ENCODE peak calls at places on chromosome 18, in eight cellular contexts. One of them, this sample, is unnamed.

GRCh38 chr18:60053747-60054304 is 154.0 kb downstream of the PMAIP1 start:
- DNase-seq in mesendoderm: peak; percentile 84
- DNase-seq in CD4-positive, CD25-positive, alpha-beta regulatory T cell: no peak
- DNase-seq in left lung: no peak
- DNase-seq in cardiac muscle cell: peak; percentile 76
- DNase-seq in H9: peak; percentile 35
- DNase-seq in PC-3: peak; percentile 100
- DNase-seq in spleen: no peak
- DNase-seq in this sample: no peak

GRCh38 chr18:12882416-12882815 is 1.6 kb downstream of the PTPN2 start:
- DNase-seq in mesendoderm: no peak
- DNase-seq in CD4-positive, CD25-positive, alpha-beta regulatory T cell: no peak
- DNase-seq in left lung: no peak
- DNase-seq in cardiac muscle cell: no peak
- DNase-seq in H9: no peak
- DNase-seq in PC-3: peak; percentile 14
- DNase-seq in spleen: no peak
- DNase-seq in this sample: no peak

GRCh38 chr18:44466997-44467396 is 213.7 kb upstream of the SETBP1 start:
- DNase-seq in mesendoderm: no peak
- DNase-seq in CD4-positive, CD25-positive, alpha-beta regulatory T cell: no peak
- DNase-seq in left lung: no peak
- DNase-seq in cardiac muscle cell: no peak
- DNase-seq in H9: no peak
- DNase-seq in PC-3: no peak
- DNase-seq in spleen: no peak
- DNase-seq in this sample: no peak

GRCh38 chr18:54392621-54393023 is 34.9 kb downstream of the C18orf54 start:
- DNase-seq in mesendoderm: peak; percentile 74
- DNase-seq in CD4-positive, CD25-positive, alpha-beta regulatory T cell: peak; percentile 75
- DNase-seq in left lung: no peak
- DNase-seq in cardiac muscle cell: peak; percentile 82
- DNase-seq in H9: no peak
- DNase-seq in PC-3: peak; percentile 90
- DNase-seq in spleen: no peak
- DNase-seq in this sample: no peak

GRCh38 chr18:54222922-54223567 is 1.4 kb downstream of the MBD2 start:
- DNase-seq in mesendoderm: peak; percentile 37
- DNase-seq in CD4-positive, CD25-positive, alpha-beta regulatory T cell: peak; percentile 81
- DNase-seq in left lung: no peak
- DNase-seq in cardiac muscle cell: no peak
- DNase-seq in H9: no peak
- DNase-seq in PC-3: no peak
- DNase-seq in spleen: no peak
- DNase-seq in this sample: peak; percentile 23

GRCh38 chr18:31819106-31819924 is 58.6 kb upstream of the SLC25A52 start:
- DNase-seq in mesendoderm: peak; percentile 90
- DNase-seq in CD4-positive, CD25-positive, alpha-beta regulatory T cell: peak; percentile 43
- DNase-seq in left lung: no peak
- DNase-seq in cardiac muscle cell: peak; percentile 75
- DNase-seq in H9: peak; percentile 58
- DNase-seq in PC-3: peak; percentile 48
- DNase-seq in spleen: no peak
- DNase-seq in this sample: peak; percentile 12

GRCh38 chr18:35089918-35090550 is 48.8 kb downstream of the MAPRE2 start:
- DNase-seq in mesendoderm: peak; percentile 4
- DNase-seq in CD4-positive, CD25-positive, alpha-beta regulatory T cell: no peak
- DNase-seq in left lung: no peak
- DNase-seq in cardiac muscle cell: no peak
- DNase-seq in H9: no peak
- DNase-seq in PC-3: no peak
- DNase-seq in spleen: no peak
- DNase-seq in this sample: no peak

GRCh38 chr18:76419811-76420210 is 75.2 kb downstream of the ZNF516 start:
- DNase-seq in mesendoderm: no peak
- DNase-seq in CD4-positive, CD25-positive, alpha-beta regulatory T cell: no peak
- DNase-seq in left lung: no peak
- DNase-seq in cardiac muscle cell: no peak
- DNase-seq in H9: no peak
- DNase-seq in PC-3: no peak
- DNase-seq in spleen: no peak
- DNase-seq in this sample: no peak

GRCh38 chr18:10525563-10526210 is at the start of gene NAPG:
- DNase-seq in mesendoderm: peak; percentile 96
- DNase-seq in CD4-positive, CD25-positive, alpha-beta regulatory T cell: peak; percentile 96
- DNase-seq in left lung: peak; percentile 93
- DNase-seq in cardiac muscle cell: peak; percentile 97
- DNase-seq in H9: peak; percentile 93
- DNase-seq in PC-3: peak; percentile 93
- DNase-seq in spleen: peak; percentile 97
- DNase-seq in this sample: peak; percentile 78

GRCh38 chr18:2108581-2108980 is 462.7 kb downstream of the METTL4 start:
- DNase-seq in mesendoderm: peak; percentile 84
- DNase-seq in CD4-positive, CD25-positive, alpha-beta regulatory T cell: no peak
- DNase-seq in left lung: no peak
- DNase-seq in cardiac muscle cell: no peak
- DNase-seq in H9: no peak
- DNase-seq in PC-3: peak; percentile 58
- DNase-seq in spleen: no peak
- DNase-seq in this sample: no peak

GRCh38 chr18:8341481-8342230 is 267.6 kb upstream of the RAB12 start:
- DNase-seq in mesendoderm: peak; percentile 25
- DNase-seq in CD4-positive, CD25-positive, alpha-beta regulatory T cell: no peak
- DNase-seq in left lung: no peak
- DNase-seq in cardiac muscle cell: peak; percentile 74
- DNase-seq in H9: no peak
- DNase-seq in PC-3: peak; percentile 75
- DNase-seq in spleen: no peak
- DNase-seq in this sample: peak; percentile 45

GRCh38 chr18:62863629-62864028 is 148.3 kb downstream of the PHLPP1 start:
- DNase-seq in mesendoderm: peak; percentile 78
- DNase-seq in CD4-positive, CD25-positive, alpha-beta regulatory T cell: no peak
- DNase-seq in left lung: no peak
- DNase-seq in cardiac muscle cell: no peak
- DNase-seq in H9: no peak
- DNase-seq in PC-3: peak; percentile 93
- DNase-seq in spleen: no peak
- DNase-seq in this sample: no peak

GRCh38 chr18:70417847-70418246 is 129.0 kb downstream of the SOCS6 start:
- DNase-seq in mesendoderm: no peak
- DNase-seq in CD4-positive, CD25-positive, alpha-beta regulatory T cell: no peak
- DNase-seq in left lung: no peak
- DNase-seq in cardiac muscle cell: no peak
- DNase-seq in H9: no peak
- DNase-seq in PC-3: no peak
- DNase-seq in spleen: no peak
- DNase-seq in this sample: no peak

GRCh38 chr18:9856097-9856496 is 29.7 kb upstream of the TXNDC2 start:
- DNase-seq in mesendoderm: no peak
- DNase-seq in CD4-positive, CD25-positive, alpha-beta regulatory T cell: no peak
- DNase-seq in left lung: no peak
- DNase-seq in cardiac muscle cell: no peak
- DNase-seq in H9: no peak
- DNase-seq in PC-3: no peak
- DNase-seq in spleen: no peak
- DNase-seq in this sample: no peak

GRCh38 chr18:7733642-7734041 is 166.5 kb downstream of the PTPRM start:
- DNase-seq in mesendoderm: peak; percentile 32
- DNase-seq in CD4-positive, CD25-positive, alpha-beta regulatory T cell: no peak
- DNase-seq in left lung: no peak
- DNase-seq in cardiac muscle cell: no peak
- DNase-seq in H9: peak; percentile 70
- DNase-seq in PC-3: no peak
- DNase-seq in spleen: no peak
- DNase-seq in this sample: no peak

GRCh38 chr18:56001576-56001975 is 413.6 kb upstream of the TCF4 start:
- DNase-seq in mesendoderm: no peak
- DNase-seq in CD4-positive, CD25-positive, alpha-beta regulatory T cell: no peak
- DNase-seq in left lung: no peak
- DNase-seq in cardiac muscle cell: peak; percentile 13
- DNase-seq in H9: no peak
- DNase-seq in PC-3: no peak
- DNase-seq in spleen: no peak
- DNase-seq in this sample: no peak

GRCh38 chr18:28875059-28875458 is 698.1 kb upstream of the CDH2 start:
- DNase-seq in mesendoderm: no peak
- DNase-seq in CD4-positive, CD25-positive, alpha-beta regulatory T cell: no peak
- DNase-seq in left lung: no peak
- DNase-seq in cardiac muscle cell: no peak
- DNase-seq in H9: no peak
- DNase-seq in PC-3: no peak
- DNase-seq in spleen: no peak
- DNase-seq in this sample: no peak

GRCh38 chr18:74493689-74494088 is 2.5 kb upstream of the CNDP2 start:
- DNase-seq in mesendoderm: peak; percentile 82
- DNase-seq in CD4-positive, CD25-positive, alpha-beta regulatory T cell: peak; percentile 85
- DNase-seq in left lung: no peak
- DNase-seq in cardiac muscle cell: peak; percentile 85
- DNase-seq in H9: peak; percentile 65
- DNase-seq in PC-3: peak; percentile 69
- DNase-seq in spleen: no peak
- DNase-seq in this sample: peak; percentile 47

GRCh38 chr18:64380117-64380516 is 231.2 kb upstream of the LINC00305 start:
- DNase-seq in mesendoderm: no peak
- DNase-seq in CD4-positive, CD25-positive, alpha-beta regulatory T cell: no peak
- DNase-seq in left lung: no peak
- DNase-seq in cardiac muscle cell: no peak
- DNase-seq in H9: no peak
- DNase-seq in PC-3: no peak
- DNase-seq in spleen: no peak
- DNase-seq in this sample: no peak

GRCh38 chr18:21255211-21255610 is 13.2 kb downstream of the GREB1L start:
- DNase-seq in mesendoderm: no peak
- DNase-seq in CD4-positive, CD25-positive, alpha-beta regulatory T cell: no peak
- DNase-seq in left lung: no peak
- DNase-seq in cardiac muscle cell: no peak
- DNase-seq in H9: no peak
- DNase-seq in PC-3: no peak
- DNase-seq in spleen: no peak
- DNase-seq in this sample: no peak

GRCh38 chr18:3269900-3270299 is 8.0 kb downstream of the MYL12B start:
- DNase-seq in mesendoderm: no peak
- DNase-seq in CD4-positive, CD25-positive, alpha-beta regulatory T cell: no peak
- DNase-seq in left lung: no peak
- DNase-seq in cardiac muscle cell: no peak
- DNase-seq in H9: no peak
- DNase-seq in PC-3: no peak
- DNase-seq in spleen: no peak
- DNase-seq in this sample: no peak

GRCh38 chr18:70288171-70288850 is 534 bp upstream of the SOCS6 start:
- DNase-seq in mesendoderm: peak; percentile 57
- DNase-seq in CD4-positive, CD25-positive, alpha-beta regulatory T cell: no peak
- DNase-seq in left lung: no peak
- DNase-seq in cardiac muscle cell: peak; percentile 39
- DNase-seq in H9: peak; percentile 45
- DNase-seq in PC-3: peak; percentile 23
- DNase-seq in spleen: no peak
- DNase-seq in this sample: peak; percentile 24

GRCh38 chr18:32093523-32093922 is 1.8 kb downstream of the RNF138 start:
- DNase-seq in mesendoderm: no peak
- DNase-seq in CD4-positive, CD25-positive, alpha-beta regulatory T cell: no peak
- DNase-seq in left lung: no peak
- DNase-seq in cardiac muscle cell: no peak
- DNase-seq in H9: no peak
- DNase-seq in PC-3: peak; percentile 3
- DNase-seq in spleen: no peak
- DNase-seq in this sample: peak; percentile 18

GRCh38 chr18:57437433-57437781 is 2.2 kb downstream of the ONECUT2 start:
- DNase-seq in mesendoderm: peak; percentile 69
- DNase-seq in CD4-positive, CD25-positive, alpha-beta regulatory T cell: no peak
- DNase-seq in left lung: no peak
- DNase-seq in cardiac muscle cell: no peak
- DNase-seq in H9: peak; percentile 61
- DNase-seq in PC-3: no peak
- DNase-seq in spleen: no peak
- DNase-seq in this sample: no peak
- H3K27me3 ChIP-seq in mesendoderm: peaks cover 65% of the 10 kb centered on the region
- H3K27me3 ChIP-seq in CD4-positive, CD25-positive, alpha-beta regulatory T cell: peaks cover 32% of the 10 kb centered on the region
- H3K27me3 ChIP-seq in left lung: peaks cover 97% of the 10 kb centered on the region
- H3K27me3 ChIP-seq in cardiac muscle cell: peaks cover 92% of the 10 kb centered on the region
- H3K27me3 ChIP-seq in H9: peaks cover 83% of the 10 kb centered on the region
- H3K27me3 ChIP-seq in PC-3: peaks cover 31% of the 10 kb centered on the region
- H3K27me3 ChIP-seq in spleen: peaks cover 26% of the 10 kb centered on the region
- H3K27me3 ChIP-seq in this sample: peaks cover 61% of the 10 kb centered on the region

GRCh38 chr18:79588636-79589481 is 90.7 kb upstream of the CTDP1 start:
- DNase-seq in mesendoderm: peak; percentile 39
- DNase-seq in CD4-positive, CD25-positive, alpha-beta regulatory T cell: no peak
- DNase-seq in left lung: peak; percentile 81
- DNase-seq in cardiac muscle cell: peak; percentile 99
- DNase-seq in H9: no peak
- DNase-seq in PC-3: peak; percentile 47
- DNase-seq in spleen: peak; percentile 75
- DNase-seq in this sample: peak; percentile 50
- H3K27me3 ChIP-seq in mesendoderm: no peaks in the 10 kb centered on the region
- H3K27me3 ChIP-seq in CD4-positive, CD25-positive, alpha-beta regulatory T cell: no peaks in the 10 kb centered on the region
- H3K27me3 ChIP-seq in left lung: peaks cover 35% of the 10 kb centered on the region
- H3K27me3 ChIP-seq in cardiac muscle cell: no peaks in the 10 kb centered on the region
- H3K27me3 ChIP-seq in H9: no peaks in the 10 kb centered on the region
- H3K27me3 ChIP-seq in PC-3: peaks cover 25% of the 10 kb centered on the region
- H3K27me3 ChIP-seq in spleen: no peaks in the 10 kb centered on the region
- H3K27me3 ChIP-seq in this sample: no peaks in the 10 kb centered on the region

GRCh38 chr18:67845035-67845434 is 328.5 kb upstream of the DSEL start:
- DNase-seq in mesendoderm: no peak
- DNase-seq in CD4-positive, CD25-positive, alpha-beta regulatory T cell: no peak
- DNase-seq in left lung: no peak
- DNase-seq in cardiac muscle cell: peak; percentile 32
- DNase-seq in H9: no peak
- DNase-seq in PC-3: peak; percentile 57
- DNase-seq in spleen: no peak
- DNase-seq in this sample: no peak
- H3K27me3 ChIP-seq in mesendoderm: no peaks in the 10 kb centered on the region
- H3K27me3 ChIP-seq in CD4-positive, CD25-positive, alpha-beta regulatory T cell: no peaks in the 10 kb centered on the region
- H3K27me3 ChIP-seq in left lung: no peaks in the 10 kb centered on the region
- H3K27me3 ChIP-seq in cardiac muscle cell: no peaks in the 10 kb centered on the region
- H3K27me3 ChIP-seq in H9: no peaks in the 10 kb centered on the region
- H3K27me3 ChIP-seq in PC-3: no peaks in the 10 kb centered on the region
- H3K27me3 ChIP-seq in spleen: no peaks in the 10 kb centered on the region
- H3K27me3 ChIP-seq in this sample: no peaks in the 10 kb centered on the region

GRCh38 chr18:11654736-11655604 is 34.1 kb upstream of the GNAL start:
- DNase-seq in mesendoderm: peak; percentile 67
- DNase-seq in CD4-positive, CD25-positive, alpha-beta regulatory T cell: peak; percentile 28
- DNase-seq in left lung: peak; percentile 43
- DNase-seq in cardiac muscle cell: peak; percentile 44
- DNase-seq in H9: peak; percentile 72
- DNase-seq in PC-3: peak; percentile 62
- DNase-seq in spleen: no peak
- DNase-seq in this sample: peak; percentile 58
- H3K27me3 ChIP-seq in mesendoderm: no peaks in the 10 kb centered on the region
- H3K27me3 ChIP-seq in CD4-positive, CD25-positive, alpha-beta regulatory T cell: peaks cover 4% of the 10 kb centered on the region
- H3K27me3 ChIP-seq in left lung: peaks cover 27% of the 10 kb centered on the region
- H3K27me3 ChIP-seq in cardiac muscle cell: peaks cover 23% of the 10 kb centered on the region
- H3K27me3 ChIP-seq in H9: no peaks in the 10 kb centered on the region
- H3K27me3 ChIP-seq in PC-3: peaks cover 83% of the 10 kb centered on the region
- H3K27me3 ChIP-seq in spleen: no peaks in the 10 kb centered on the region
- H3K27me3 ChIP-seq in this sample: peaks cover 6% of the 10 kb centered on the region